ENCODE peak calls at places on chromosomes 2 and 18, in four cellular contexts. D, G, H and C are unnamed samples.

GRCh38 chr2:194698012-194698411 is 959.0 kb upstream of the SLC39A10 start:
- DNase-seq in D (no peak), G (no peak), H (no peak), C (no peak)

GRCh38 chr2:194907569-194907968 is 749.5 kb upstream of the SLC39A10 start:
- DNase-seq in D (no peak), G (no peak), H (no peak), C (no peak)

GRCh38 chr2:25664531-25665307 is 8.7 kb downstream of the DTNB start:
- DNase-seq in D (peak), G (peak), H (peak), C (peak)

GRCh38 chr18:23135679-23136325 is 517 bp downstream of the CABLES1 start:
- DNase-seq in D (no peak), G (no peak), H (no peak), C (no peak)

GRCh38 chr2:1205853-1206252 is 207.4 kb upstream of the TPO start:
- DNase-seq in D (no peak), G (no peak), H (no peak), C (no peak)

GRCh38 chr2:60553496-60553991 is at the start of gene BCL11A:
- DNase-seq in D (peak), G (peak), H (no peak), C (peak)

GRCh38 chr2:100140582-100140981 is 1.8 kb downstream of the AFF3 start:
- DNase-seq in D (no peak), G (no peak), H (no peak), C (no peak)

GRCh38 chr2:199471443-199472057 is 13.8 kb upstream of the SATB2 start:
- DNase-seq in D (no peak), G (peak), H (peak), C (no peak)

GRCh38 chr2:238141541-238142318 is 3.3 kb downstream of the KLHL30 start:
- DNase-seq in D (peak), G (peak), H (no peak), C (no peak)

DNA sequence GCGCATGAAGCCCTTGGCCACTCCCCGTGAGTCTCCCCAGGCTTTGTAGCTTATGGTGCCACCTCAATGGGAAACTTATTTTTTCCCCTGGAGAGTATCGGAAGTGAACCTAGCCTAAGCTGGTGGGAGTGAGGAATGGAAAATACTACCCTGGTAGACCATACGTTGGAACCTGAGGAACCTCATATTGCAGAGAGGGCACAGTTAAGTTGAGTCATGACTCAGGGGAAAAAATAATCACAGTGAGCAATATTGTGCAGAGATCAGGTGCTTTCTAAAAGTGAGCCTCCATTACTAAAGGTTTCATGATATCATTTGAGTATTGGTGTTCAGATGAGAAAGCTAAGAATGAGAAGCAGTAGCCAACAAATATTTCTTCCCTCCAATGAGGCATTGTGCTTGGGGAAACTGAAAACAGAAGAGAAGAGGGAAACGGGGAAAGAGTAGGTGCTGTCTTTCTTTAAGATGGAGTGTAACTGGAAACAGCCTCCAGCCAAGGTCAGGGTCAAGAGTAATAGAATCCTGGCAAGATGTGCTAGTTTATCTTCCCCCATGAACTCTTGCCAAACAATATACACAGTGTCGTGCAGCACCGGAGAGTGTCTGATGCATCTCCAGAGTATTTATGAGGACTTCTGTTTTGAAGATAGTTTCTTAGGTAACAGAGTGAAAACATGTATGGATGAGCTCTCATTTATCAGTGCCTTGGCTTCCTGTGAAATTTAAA is 360.7 kb upstream of the NT5C1B start:
- DNase-seq in D (no peak), G (no peak), H (no peak), C (no peak)
- TF ChIP-seq FOSL1 in D (no peak), G (no peak), H (no peak), C (no peak)

GRCh38 chr2:98726172-98726725 is 4.7 kb downstream of the MGAT4A start:
- DNase-seq in D (no peak), G (no peak), H (no peak), C (no peak)
- TF ChIP-seq RAD21 in D (no peak), G (no peak), H (no peak), C (no peak)

GRCh38 chr2:96259497-96259921 is 6.3 kb downstream of the TMEM127 start:
- DNase-seq in D (no peak), G (peak), H (no peak), C (no peak)

GRCh38 chr2:96262306-96262705 is 3.5 kb downstream of the TMEM127 start:
- DNase-seq in D (no peak), G (no peak), H (no peak), C (no peak)

GRCh38 chr2:96258393-96259022 is 7.3 kb downstream of the TMEM127 start:
- DNase-seq in D (no peak), G (no peak), H (no peak), C (no peak)

GRCh38 chr2:96261328-96262003 is 4.3 kb downstream of the TMEM127 start:
- DNase-seq in D (no peak), G (peak), H (no peak), C (no peak)

DNA sequence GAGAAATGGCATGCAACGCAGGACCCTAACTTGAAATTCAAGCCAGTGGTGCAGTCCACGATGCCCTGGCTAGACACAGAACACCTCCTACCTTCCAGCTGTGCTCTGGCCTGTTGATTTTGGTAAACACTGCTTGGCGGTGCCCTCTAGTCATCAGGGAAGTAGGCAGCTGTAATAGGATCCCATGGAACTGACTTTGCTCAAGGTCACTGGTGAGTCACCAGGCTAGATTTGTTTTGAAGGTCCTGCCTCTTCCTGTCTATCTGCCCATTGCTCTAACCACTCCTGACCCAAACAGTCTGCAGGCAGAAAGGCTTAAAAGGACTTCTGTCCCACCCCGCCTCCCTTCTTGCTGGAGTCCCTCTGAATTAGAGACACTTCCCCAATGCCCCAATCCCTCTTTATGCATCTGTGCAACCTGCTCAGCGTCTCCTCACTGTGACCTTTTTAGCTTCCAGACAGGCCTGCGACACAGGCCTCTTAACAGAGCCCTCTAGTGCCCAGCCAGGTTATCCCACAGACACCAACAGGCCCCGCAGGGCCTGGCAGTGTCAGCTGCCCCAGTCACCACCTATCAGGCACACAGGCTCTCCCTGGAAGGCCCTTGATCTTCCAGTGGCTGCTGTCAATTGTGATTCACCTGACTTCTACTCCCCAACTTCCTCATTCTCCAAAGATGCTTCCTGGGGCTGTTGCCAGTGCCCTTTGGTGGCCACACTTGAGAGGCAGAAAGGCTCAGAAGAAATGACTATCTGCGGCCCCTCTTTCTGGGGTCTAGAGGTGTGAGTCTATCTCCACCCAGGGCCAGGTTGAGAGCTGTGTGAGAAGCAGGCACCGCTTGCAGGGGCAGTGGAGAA is 5.2 kb downstream of the TMEM127 start:
- DNase-seq in D (peak), G (peak), H (peak), C (no peak)
- TF ChIP-seq ZNF274 in D (no peak), G (peak), H (no peak), C (no peak)

DNA sequence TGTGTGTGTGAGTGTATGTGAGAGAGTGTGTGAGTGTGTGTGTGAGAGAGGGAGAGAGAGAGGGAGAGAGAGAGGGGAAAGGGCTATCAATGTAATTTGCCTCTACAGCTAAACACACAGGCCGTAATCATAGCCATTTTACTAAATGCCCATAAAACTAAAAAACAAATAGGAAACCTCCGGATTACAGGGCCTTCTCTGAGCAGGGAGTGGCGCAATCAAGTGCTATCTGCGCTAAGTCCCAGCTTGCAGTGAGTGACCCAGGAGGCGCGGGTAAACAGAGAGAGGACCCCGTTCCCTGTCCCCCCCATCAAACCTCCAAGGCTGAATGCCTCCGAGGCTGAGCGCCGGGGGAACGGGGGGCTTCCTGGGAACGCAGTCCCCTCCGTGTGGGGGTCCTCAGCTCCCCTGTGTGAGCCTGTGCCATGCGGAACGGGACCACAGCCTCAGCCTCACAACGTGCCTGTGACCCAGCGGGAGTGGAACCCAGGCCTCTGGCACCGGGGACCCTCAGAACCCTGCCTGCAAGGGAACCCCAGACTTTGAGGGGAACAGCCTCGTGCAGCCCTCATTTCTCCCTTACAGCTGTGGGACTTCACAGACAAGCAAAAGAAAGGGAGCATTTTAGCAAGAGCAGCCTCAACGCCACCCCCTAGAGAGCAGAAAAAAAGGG is 54.7 kb upstream of the ID2 start:
- DNase-seq in D (no peak), G (peak), H (no peak), C (no peak)
- TF ChIP-seq FOSL1 in D (no peak), G (no peak), H (no peak), C (no peak)

GRCh38 chr18:62957885-62958472 is 242.6 kb downstream of the PHLPP1 start:
- DNase-seq in D (peak), G (peak), H (no peak), C (peak)
- TF ChIP-seq RAD21 in D (peak), G (peak), H (peak), C (peak)